ENCODE peak calls at places on chromosome 1, in six cellular contexts. G, L, B, J, C and W are unnamed samples.

GRCh38 chr1:185843297-185843869 is 109.2 kb downstream of the HMCN1 start:
- DNase-seq in G (no peak), B (no peak), L (no peak), J (no peak), C (no peak), W (no peak)

GRCh38 chr1:198173832-198174231 is 17.0 kb downstream of the NEK7 start:
- DNase-seq in C (no peak), B (no peak), J (no peak), L (no peak), G (no peak), W (no peak)

GRCh38 chr1:57605933-57606332 is 182.1 kb upstream of the DAB1 start:
- DNase-seq in J (no peak), B (no peak), C (no peak), G (no peak), L (no peak), W (no peak)

GRCh38 chr1:39671433-39671792 is 494 bp downstream of the NT5C1A start:
- DNase-seq in C (no peak), G (no peak), L (peak), B (no peak), J (no peak), W (no peak)

GRCh38 chr1:208179303-208179702 is 64.9 kb downstream of the PLXNA2 start:
- DNase-seq in B (no peak), J (peak), G (no peak), L (no peak), C (no peak), W (no peak)

GRCh38 chr1:116020668-116021272 is 44.5 kb downstream of the SLC22A15 start:
- DNase-seq in C (peak), L (peak), J (peak), B (peak), G (peak), W (peak)

GRCh38 chr1:115496904-115497527 is 144.8 kb upstream of the VANGL1 start:
- DNase-seq in G (no peak), B (no peak), C (no peak), L (no peak), J (no peak), W (peak)

GRCh38 chr1:36872126-36872754 is 162.1 kb downstream of the GRIK3 start:
- DNase-seq in B (no peak), G (no peak), J (no peak), C (no peak), L (no peak), W (no peak)